ENCODE peak calls at places on chromosome 12, in ten cellular contexts. C is HCT116; D is pancreas; Z is left ventricle myocardium inferior; O is heart left ventricle; A is PC-3; W is colonic mucosa; Y is uterus; F is trophoblast cell; I is CD8-positive, alpha-beta T cell. S is an unnamed sample.

GRCh38 chr12:117025481-117026151 is 73.6 kb downstream of the TESC start:
- DNase-seq in O (no peak), A (peak; percentile 82), C (peak; percentile 29), D (peak; percentile 79), F (peak; percentile 44), I (peak; percentile 35), W (peak; percentile 60), Z (peak; percentile 65), Y (peak; percentile 66), S (peak; percentile 80)

GRCh38 chr12:31214626-31215520 is 111.1 kb downstream of the SINHCAF start:
- DNase-seq in O (no peak), W (no peak), D (no peak), I (no peak), Z (no peak), C (no peak), Y (no peak), F (no peak), A (no peak), S (no peak)

GRCh38 chr12:89770391-89770790 is 61.8 kb upstream of the ATP2B1 start:
- DNase-seq in O (no peak), Y (no peak), I (no peak), C (no peak), F (peak; percentile 82), Z (no peak), D (no peak), W (no peak), A (peak; percentile 18), S (no peak)

GRCh38 chr12:42862055-42862454 is 272.5 kb upstream of the PRICKLE1 start:
- DNase-seq in I (no peak), C (no peak), Z (no peak), Y (no peak), F (no peak), A (peak; percentile 70), D (no peak), W (no peak), O (no peak), S (no peak)

GRCh38 chr12:127174881-127175280 is 1092.1 kb upstream of the TMEM132C start:
- DNase-seq in I (no peak), C (no peak), F (no peak), W (no peak), Y (no peak), A (peak; percentile 57), O (no peak), Z (no peak), D (no peak), S (no peak)

GRCh38 chr12:28114488-28114887 is 75.8 kb upstream of the CCDC91 start:
- DNase-seq in A (peak; percentile 86), O (no peak), W (no peak), I (no peak), D (no peak), F (no peak), Y (no peak), Z (no peak), C (no peak), S (no peak)

GRCh38 chr12:78385541-78385940 is 479.0 kb upstream of the SYT1 start:
- DNase-seq in D (no peak), C (no peak), Y (no peak), W (no peak), O (no peak), A (peak; percentile 34), I (no peak), Z (no peak), F (peak; percentile 13), S (no peak)

GRCh38 chr12:52029686-52030085 is 21.6 kb upstream of the NR4A1 start:
- DNase-seq in O (no peak), D (no peak), F (no peak), Y (no peak), Z (no peak), A (peak; percentile 25), I (no peak), W (no peak), C (no peak), S (peak; percentile 78)

GRCh38 chr12:4579305-4580097 is 17.5 kb downstream of the DYRK4 start:
- DNase-seq in F (no peak), Y (no peak), O (no peak), D (no peak), C (no peak), W (peak; percentile 33), Z (no peak), I (no peak), A (peak; percentile 5), S (peak; percentile 18)

GRCh38 chr12:113299619-113300237 is 35.2 kb downstream of the SLC8B1 start:
- DNase-seq in C (peak; percentile 79), D (no peak), W (peak; percentile 33), F (peak; percentile 77), Z (peak; percentile 72), A (peak; percentile 94), I (no peak), O (peak; percentile 86), Y (peak; percentile 59), S (peak; percentile 73)

GRCh38 chr12:57175428-57176138 is 28.2 kb upstream of the LRP1-AS start:
- DNase-seq in Y (peak; percentile 88), D (peak; percentile 88), F (peak; percentile 63), W (peak; percentile 85), Z (peak; percentile 87), C (peak; percentile 73), I (peak; percentile 37), O (peak; percentile 90), A (peak; percentile 80), S (peak; percentile 93)

DNA sequence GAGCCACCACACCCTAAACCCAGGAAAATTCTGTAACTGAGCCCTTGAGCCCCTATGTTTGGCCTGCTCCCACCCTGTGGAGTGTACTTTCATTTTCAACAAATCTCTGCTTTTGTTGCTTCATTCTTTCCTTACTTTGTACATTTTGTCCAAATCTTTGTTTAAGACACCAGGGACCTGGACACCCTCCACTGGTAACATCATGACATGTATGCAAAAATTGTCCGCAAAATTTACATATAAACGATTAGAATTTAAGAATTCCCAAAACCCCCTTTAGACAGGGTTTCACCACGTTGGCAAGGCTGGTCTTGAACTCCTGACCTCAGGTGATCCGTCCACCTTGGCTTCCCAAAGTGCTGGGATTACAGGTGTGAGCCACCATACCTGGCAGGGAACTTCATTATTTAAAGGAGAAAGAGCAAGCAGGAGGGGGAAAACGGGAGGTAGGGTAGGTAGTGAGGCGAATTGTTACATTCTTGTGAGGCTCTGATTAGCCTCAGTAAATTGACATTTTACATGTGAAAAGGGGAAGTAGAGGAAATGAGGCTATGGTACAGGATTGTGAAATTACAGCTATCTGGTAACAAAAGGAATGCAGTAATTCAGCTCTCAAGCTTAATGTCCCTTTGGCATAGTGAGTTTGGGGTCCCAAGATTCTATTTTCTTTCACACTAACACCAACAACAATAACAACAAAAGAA is 27.6 kb downstream of the TUBA1A start:
- DNase-seq in I (no peak), A (no peak), D (no peak), Y (no peak), O (no peak), W (no peak), C (no peak), Z (no peak), F (no peak), S (no peak)
- H3K4me3 ChIP-seq in I (no peak overlapping the region), A (no peak overlapping the region), D (no peak overlapping the region), Y (no peak overlapping the region), O (no peak overlapping the region), W (no peak overlapping the region), C (no peak overlapping the region), Z (no peak overlapping the region), F (no peak overlapping the region), S (no peak overlapping the region)

DNA sequence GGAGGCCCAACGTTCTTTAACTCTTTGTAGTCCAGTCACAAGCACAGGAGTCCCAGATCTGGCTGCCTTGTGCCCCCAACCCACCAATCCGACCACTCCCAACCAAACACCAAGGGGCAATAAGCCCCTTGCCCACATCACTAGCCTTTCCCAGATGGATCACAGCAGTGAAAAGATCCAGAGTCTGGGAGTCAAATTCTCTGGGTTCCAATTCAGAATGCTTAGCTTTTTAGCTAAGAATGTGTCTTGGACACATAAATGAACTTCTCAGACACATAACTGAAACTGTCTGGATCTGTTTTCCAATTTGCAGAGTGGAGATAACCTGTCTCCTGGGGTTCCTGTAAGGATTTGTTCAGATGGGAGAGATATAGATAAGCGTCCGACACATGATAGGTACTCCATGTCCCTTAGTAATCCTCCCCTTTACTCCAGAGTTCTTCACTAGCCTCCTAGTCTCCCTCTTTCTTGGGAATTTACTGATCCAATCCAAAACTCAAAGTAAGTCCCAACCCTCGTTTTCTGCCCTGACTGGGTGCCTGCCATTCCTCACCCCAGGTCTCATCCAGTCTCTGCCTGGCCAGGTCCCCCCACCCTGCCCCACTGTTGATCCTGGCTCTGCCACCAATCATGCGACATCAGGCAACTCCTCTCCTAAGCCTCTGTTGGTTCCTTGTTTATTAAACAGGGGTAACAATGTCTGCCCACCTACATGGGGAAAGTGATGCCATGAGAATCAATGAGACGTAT is 439 bp upstream of the TNFRSF1A start:
- DNase-seq in A (no peak), I (no peak), C (no peak), O (no peak), D (no peak), Y (no peak), F (no peak), Z (no peak), W (no peak), S (no peak)
- H3K4me1 ChIP-seq in A (peaks cover 53% of the 10 kb centered on the region), I (peaks cover 62% of the 10 kb centered on the region), C (peaks cover 74% of the 10 kb centered on the region), O (peaks cover 61% of the 10 kb centered on the region), D (peaks cover 17% of the 10 kb centered on the region), Y (peaks cover 22% of the 10 kb centered on the region), F (peaks cover 25% of the 10 kb centered on the region), Z (peaks cover 90% of the 10 kb centered on the region), W (peaks cover 3% of the 10 kb centered on the region), S (peaks cover 19% of the 10 kb centered on the region)

DNA sequence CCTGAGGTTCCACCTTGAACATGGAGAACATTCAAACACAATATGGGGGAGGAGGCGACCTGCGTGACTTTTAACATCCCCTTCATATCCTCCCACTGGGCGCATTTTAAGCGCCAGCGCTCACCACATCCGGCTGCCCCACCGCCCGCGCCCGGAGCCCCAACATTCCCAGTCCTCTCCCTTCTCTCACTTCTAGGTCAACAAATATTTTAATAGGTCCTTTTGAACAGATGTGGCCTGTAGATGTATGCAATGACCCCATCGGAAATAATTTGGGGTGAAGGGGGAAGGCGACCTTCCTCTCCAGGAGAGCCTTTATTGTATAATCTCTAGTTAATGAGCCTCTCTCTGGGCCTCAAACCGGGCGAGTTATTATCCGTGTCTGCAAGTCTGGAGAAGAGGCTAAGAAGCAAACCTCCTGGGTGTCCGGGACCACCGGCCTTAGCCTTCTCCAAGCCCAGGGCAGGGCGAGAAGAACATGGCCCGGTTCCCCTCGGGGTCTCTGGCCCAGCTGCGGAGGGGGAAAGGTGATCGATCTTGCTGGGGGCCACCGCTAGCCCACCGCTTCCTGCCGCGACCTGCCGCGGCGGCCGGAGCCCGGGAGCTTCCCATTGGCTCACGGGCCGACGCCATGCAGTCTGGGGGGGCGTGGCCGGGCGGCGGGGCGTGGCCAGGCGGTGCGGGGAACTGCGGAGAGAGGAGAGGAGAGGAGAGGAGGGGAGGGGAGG is 83.2 kb upstream of the HMGA2 start:
- DNase-seq in I (peak; percentile 56), W (peak; percentile 90), F (peak; percentile 38), Y (peak; percentile 73), Z (peak; percentile 81), C (no peak), O (peak; percentile 86), D (peak; percentile 92), A (peak; percentile 42), S (peak; percentile 94)
- H3K4me3 ChIP-seq in I (peak overlapping the region; percentile 38), W (peak overlapping the region; percentile 63), F (peak overlapping the region; percentile 66), Y (peak overlapping the region; percentile 38), Z (peak overlapping the region; percentile 78), C (no peak overlapping the region), O (peak overlapping the region; percentile 69), D (peak overlapping the region; percentile 67), A (peak overlapping the region; percentile 34), S (peak overlapping the region; percentile 51)

DNA sequence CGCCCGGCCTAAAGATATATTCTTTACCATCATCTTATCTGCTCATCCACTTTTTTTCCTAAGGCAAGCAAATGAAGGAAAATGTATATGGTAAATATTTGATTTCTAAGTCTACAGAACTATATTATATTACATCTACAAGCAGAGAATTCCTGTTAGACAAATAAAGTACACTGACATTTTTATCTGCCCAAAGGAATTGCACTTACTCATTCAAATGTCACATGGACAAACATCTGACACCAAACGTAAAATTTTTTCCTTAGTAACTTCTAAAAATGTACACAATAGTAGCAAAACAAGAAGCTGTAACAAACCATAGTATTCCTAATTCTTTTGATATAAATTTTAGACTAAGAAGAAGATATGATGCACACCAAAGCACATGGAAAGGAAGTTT is 51.0 kb downstream of the SPPL3 start:
- DNase-seq in Y (no peak), O (no peak), A (peak; percentile 67), D (no peak), I (no peak), C (no peak), Z (no peak), F (no peak), W (no peak), S (no peak)
- H3K4me1 ChIP-seq in Y (peaks cover 3% of the 10 kb centered on the region), O (peaks cover 53% of the 10 kb centered on the region), A (peaks cover 37% of the 10 kb centered on the region), D (no peaks in the 10 kb centered on the region), I (peaks cover 33% of the 10 kb centered on the region), C (peaks cover under 1% of the 10 kb centered on the region), Z (peaks cover 83% of the 10 kb centered on the region), F (peaks cover 5% of the 10 kb centered on the region), W (peaks cover 3% of the 10 kb centered on the region), S (no peaks in the 10 kb centered on the region)

S was measured in HAP-1.